ENCODE peak calls at places on chromosomes 4 and X, in four cellular contexts. One of them, this sample, is unnamed.

GRCh38 chr4:149404143-149404542 is 411.5 kb downstream of the IQCM start:
- DNase-seq in H1: no peak
- DNase-seq in GM12878: no peak
- DNase-seq in HepG2: no peak
- DNase-seq in this sample: no peak

GRCh38 chrX:41333744-41333993 is 293 bp upstream of the DDX3X start:
- DNase-seq in H1: no peak
- DNase-seq in GM12878: peak
- DNase-seq in HepG2: peak
- DNase-seq in this sample: peak

GRCh38 chrX:34491126-34491525 is 166.0 kb downstream of the TMEM47 start:
- DNase-seq in H1: no peak
- DNase-seq in GM12878: no peak
- DNase-seq in HepG2: no peak
- DNase-seq in this sample: no peak

GRCh38 chrX:45134775-45135174 is 65.9 kb downstream of the DIPK2B start:
- DNase-seq in H1: no peak
- DNase-seq in GM12878: no peak
- DNase-seq in HepG2: peak
- DNase-seq in this sample: no peak

GRCh38 chr4:96016615-96017299 is 176.9 kb downstream of the PDHA2 start:
- DNase-seq in H1: no peak
- DNase-seq in GM12878: no peak
- DNase-seq in HepG2: no peak
- DNase-seq in this sample: no peak

GRCh38 chr4:48090621-48091020 is 43.4 kb downstream of the TXK start:
- DNase-seq in H1: no peak
- DNase-seq in GM12878: no peak
- DNase-seq in HepG2: no peak
- DNase-seq in this sample: no peak

GRCh38 chr4:107826427-107826980 is 1.8 kb downstream of the SGMS2 start:
- DNase-seq in H1: no peak
- DNase-seq in GM12878: no peak
- DNase-seq in HepG2: no peak
- DNase-seq in this sample: no peak

GRCh38 chr4:82710202-82710929 is 88.2 kb downstream of the SCD5 start:
- DNase-seq in H1: no peak
- DNase-seq in GM12878: no peak
- DNase-seq in HepG2: peak
- DNase-seq in this sample: no peak

GRCh38 chr4:7557447-7557846 is 122.7 kb upstream of the PSAPL1 start:
- DNase-seq in H1: no peak
- DNase-seq in GM12878: no peak
- DNase-seq in HepG2: peak
- DNase-seq in this sample: no peak

GRCh38 chr4:1285790-1286553 is 3.7 kb upstream of the MAEA start:
- DNase-seq in H1: no peak
- DNase-seq in GM12878: no peak
- DNase-seq in HepG2: peak
- DNase-seq in this sample: no peak
- TF ChIP-seq HDAC6 in H1: no peak
- TF ChIP-seq HDAC6 in GM12878: no peak
- TF ChIP-seq HDAC6 in HepG2: no peak
- TF ChIP-seq HDAC6 in this sample: no peak

GRCh38 chr4:128484896-128485295 is 197.3 kb upstream of the PGRMC2 start:
- DNase-seq in H1: no peak
- DNase-seq in GM12878: no peak
- DNase-seq in HepG2: no peak
- DNase-seq in this sample: no peak

GRCh38 chr4:128483041-128483440 is 195.4 kb upstream of the PGRMC2 start:
- DNase-seq in H1: no peak
- DNase-seq in GM12878: no peak
- DNase-seq in HepG2: no peak
- DNase-seq in this sample: no peak

GRCh38 chr4:128481752-128482480 is 194.3 kb upstream of the PGRMC2 start:
- DNase-seq in H1: no peak
- DNase-seq in GM12878: no peak
- DNase-seq in HepG2: no peak
- DNase-seq in this sample: no peak

GRCh38 chr4:128480945-128481344 is 193.3 kb upstream of the PGRMC2 start:
- DNase-seq in H1: no peak
- DNase-seq in GM12878: no peak
- DNase-seq in HepG2: no peak
- DNase-seq in this sample: no peak

GRCh38 chr4:128483816-128484215 is 196.2 kb upstream of the PGRMC2 start:
- DNase-seq in H1: no peak
- DNase-seq in GM12878: no peak
- DNase-seq in HepG2: no peak
- DNase-seq in this sample: no peak
- TF ChIP-seq HDAC6 in H1: no peak
- TF ChIP-seq HDAC6 in GM12878: no peak
- TF ChIP-seq HDAC6 in HepG2: no peak
- TF ChIP-seq HDAC6 in this sample: no peak

GRCh38 chr4:120724656-120725055 is 197.9 kb downstream of the PRDM5 start:
- DNase-seq in H1: no peak
- DNase-seq in GM12878: no peak
- DNase-seq in HepG2: no peak
- DNase-seq in this sample: no peak
- TF ChIP-seq HDAC6 in H1: no peak
- TF ChIP-seq HDAC6 in GM12878: no peak
- TF ChIP-seq HDAC6 in HepG2: no peak
- TF ChIP-seq HDAC6 in this sample: no peak

DNA sequence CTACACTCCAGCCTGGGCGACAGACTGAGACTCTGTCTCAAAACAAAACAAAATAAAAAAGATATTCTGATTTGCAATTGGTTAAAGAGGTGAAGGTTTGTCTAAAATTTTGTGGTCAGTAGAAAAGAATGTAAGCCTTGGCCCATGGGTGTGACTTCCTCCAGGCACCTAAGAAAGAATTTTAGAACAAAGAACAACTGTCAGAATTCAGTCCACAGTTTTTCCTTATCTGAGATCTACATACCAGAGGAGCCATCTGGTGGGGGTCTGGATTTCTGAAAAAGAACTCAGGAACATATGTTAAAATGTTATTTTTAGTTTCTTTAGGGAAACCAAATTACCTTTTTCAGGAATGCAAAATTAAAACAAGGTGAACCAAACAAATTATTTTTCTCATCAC is 434.1 kb downstream of the ANKRD50 start:
- DNase-seq in H1: no peak
- DNase-seq in GM12878: no peak
- DNase-seq in HepG2: peak
- DNase-seq in this sample: no peak
- TF ChIP-seq HDAC6 in H1: no peak
- TF ChIP-seq HDAC6 in GM12878: no peak
- TF ChIP-seq HDAC6 in HepG2: no peak
- TF ChIP-seq HDAC6 in this sample: no peak

DNA sequence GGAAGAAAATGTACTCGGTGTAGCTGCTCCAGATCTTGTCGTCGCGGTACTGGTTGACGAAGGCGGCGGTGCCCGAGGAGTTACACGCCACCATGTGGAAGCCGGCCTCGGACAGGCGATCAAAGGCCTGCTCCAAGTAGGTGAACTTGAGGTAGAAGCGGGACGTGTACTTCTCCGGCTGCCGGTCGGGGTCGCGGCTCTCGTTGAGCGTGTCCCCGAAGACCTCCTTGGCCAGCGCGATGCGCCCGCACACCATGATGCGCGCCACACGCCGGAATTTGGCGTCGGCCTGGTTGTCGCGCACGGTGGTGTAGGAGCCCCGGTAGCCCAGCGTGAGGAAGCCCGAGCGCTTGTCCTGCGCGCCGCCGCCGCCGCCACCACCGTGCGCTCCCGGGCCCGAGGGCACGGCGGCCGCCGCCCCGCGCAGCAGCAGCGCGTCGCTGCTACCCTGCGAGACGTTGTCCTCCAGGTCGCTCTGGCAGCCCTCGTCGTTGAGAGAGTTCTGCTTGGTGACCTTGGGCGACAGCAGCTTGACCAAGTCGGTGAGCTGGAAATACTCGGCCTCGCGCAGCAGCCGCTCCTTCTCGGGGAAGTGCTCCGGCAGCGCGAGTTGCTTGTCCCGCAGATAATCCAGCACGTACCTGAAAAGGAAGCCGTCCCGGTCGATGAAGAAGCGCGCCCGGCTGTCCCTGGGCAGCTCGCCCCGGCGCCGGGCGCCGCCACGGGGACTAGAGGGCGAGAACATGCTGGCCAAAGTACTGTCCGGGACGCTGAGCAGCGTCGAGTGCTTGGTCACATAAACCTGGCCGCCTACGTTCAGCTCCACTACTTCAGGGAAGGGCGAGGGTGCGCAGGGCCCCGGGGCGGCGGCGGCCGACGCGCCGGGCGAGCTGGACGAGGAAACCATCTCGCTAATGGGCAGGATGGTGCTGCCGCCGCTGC is 775 bp downstream of the KCTD8 start:
- DNase-seq in H1: peak
- DNase-seq in GM12878: no peak
- DNase-seq in HepG2: no peak
- DNase-seq in this sample: no peak
- TF ChIP-seq HDAC6 in H1: no peak
- TF ChIP-seq HDAC6 in GM12878: no peak
- TF ChIP-seq HDAC6 in HepG2: no peak
- TF ChIP-seq HDAC6 in this sample: no peak